ENCODE peak calls at places on chromosome 19, in four cellular contexts. J, H, B and Y are unnamed samples.

GRCh38 chr19:2503521-2504109 is 27.7 kb downstream of the GADD45B start:
- DNase-seq in J (peak; percentile 45), H (no peak), B (no peak), Y (no peak)

GRCh38 chr19:1856698-1857603 is 6.4 kb downstream of the KLF16 start:
- DNase-seq in J (peak; percentile 54), H (peak; percentile 44), B (peak; percentile 89), Y (peak; percentile 86)

GRCh38 chr19:49869009-49869483 is 1.7 kb upstream of the PNKP start:
- DNase-seq in J (no peak), H (no peak), B (no peak), Y (no peak)

GRCh38 chr19:12666305-12667048 is at the start of the genes MAN2B1 and WDR83:
- DNase-seq in J (peak; percentile 91), H (peak; percentile 94), B (peak; percentile 76), Y (peak; percentile 85)

GRCh38 chr19:30293051-30293785 is 79.0 kb upstream of the ZNF536 start:
- DNase-seq in J (no peak), H (no peak), B (no peak), Y (no peak)

GRCh38 chr19:57512845-57513244 is 13.1 kb downstream of the ZNF773 start:
- DNase-seq in J (no peak), H (no peak), B (no peak), Y (no peak)

GRCh38 chr19:12766051-12766521 is 9.3 kb downstream of the HOOK2 start:
- DNase-seq in J (peak; percentile 88), H (peak; percentile 87), B (peak; percentile 85), Y (peak; percentile 76)

GRCh38 chr19:55605637-55606470 is at the start of gene ZNF865:
- DNase-seq in J (peak; percentile 90), H (peak; percentile 92), B (peak; percentile 82), Y (peak; percentile 70)

GRCh38 chr19:7004313-7004931 is 16.8 kb downstream of the MBD3L2B start:
- DNase-seq in J (peak; percentile 1), H (peak; percentile 38), B (no peak), Y (no peak)

GRCh38 chr19:17420267-17420924 is 549 bp downstream of the MVB12A start:
- DNase-seq in J (peak; percentile 51), H (peak; percentile 77), B (peak; percentile 34), Y (peak; percentile 42)

GRCh38 chr19:46192990-46193650 is 36.4 kb upstream of the IGFL1 start:
- DNase-seq in J (no peak), H (no peak), B (no peak), Y (peak; percentile 51)

GRCh38 chr19:30386551-30387143 is 14.5 kb downstream of the ZNF536 start:
- DNase-seq in J (no peak), H (no peak), B (no peak), Y (no peak)

GRCh38 chr19:29255912-29256311 is 43.0 kb upstream of the UQCRFS1 start:
- DNase-seq in J (no peak), H (no peak), B (no peak), Y (no peak)

GRCh38 chr19:45442927-45443461 is 19.3 kb upstream of the ERCC1 start:
- DNase-seq in J (no peak), H (peak; percentile 55), B (peak; percentile 50), Y (peak; percentile 51)

GRCh38 chr19:3275068-3275582 is 50.7 kb downstream of the CELF5 start:
- DNase-seq in J (peak; percentile 13), H (peak; percentile 87), B (no peak), Y (no peak)

GRCh38 chr19:55498246-55498645 is 10.0 kb downstream of the SSC5D start:
- DNase-seq in J (no peak), H (no peak), B (no peak), Y (no peak)

GRCh38 chr19:897442-898039 is 4.3 kb downstream of the RNU6-9 start:
- DNase-seq in J (no peak), H (peak; percentile 59), B (no peak), Y (peak; percentile 48)

GRCh38 chr19:50061650-50062049 is 35.8 kb downstream of the ZNF473 start:
- DNase-seq in J (no peak), H (no peak), B (no peak), Y (no peak)

GRCh38 chr19:28345811-28346210 is 867.1 kb downstream of the UQCRFS1 start:
- DNase-seq in J (no peak), H (no peak), B (no peak), Y (no peak)

GRCh38 chr19:53136432-53136831 is 3.7 kb upstream of the ZNF415 start:
- DNase-seq in J (no peak), H (no peak), B (no peak), Y (no peak)

GRCh38 chr19:2291185-2291751 is 9.3 kb upstream of the PEAK3 start:
- DNase-seq in J (peak; percentile 77), H (peak; percentile 92), B (no peak), Y (no peak)

GRCh38 chr19:413756-414420 is 4.9 kb upstream of the C2CD4C start:
- DNase-seq in J (no peak), H (no peak), B (no peak), Y (peak; percentile 23)

GRCh38 chr19:38211206-38211605 is 12.8 kb downstream of the DPF1 start:
- DNase-seq in J (no peak), H (peak; percentile 70), B (no peak), Y (no peak)

GRCh38 chr19:39347332-39348227 is 5.4 kb downstream of the SAMD4B start:
- DNase-seq in J (no peak), H (no peak), B (no peak), Y (no peak)
- H3K27ac ChIP-seq in J (peak overlapping the region; percentile 67), H (no peak overlapping the region), B (no peak overlapping the region), Y (peak overlapping the region; percentile 58)

DNA sequence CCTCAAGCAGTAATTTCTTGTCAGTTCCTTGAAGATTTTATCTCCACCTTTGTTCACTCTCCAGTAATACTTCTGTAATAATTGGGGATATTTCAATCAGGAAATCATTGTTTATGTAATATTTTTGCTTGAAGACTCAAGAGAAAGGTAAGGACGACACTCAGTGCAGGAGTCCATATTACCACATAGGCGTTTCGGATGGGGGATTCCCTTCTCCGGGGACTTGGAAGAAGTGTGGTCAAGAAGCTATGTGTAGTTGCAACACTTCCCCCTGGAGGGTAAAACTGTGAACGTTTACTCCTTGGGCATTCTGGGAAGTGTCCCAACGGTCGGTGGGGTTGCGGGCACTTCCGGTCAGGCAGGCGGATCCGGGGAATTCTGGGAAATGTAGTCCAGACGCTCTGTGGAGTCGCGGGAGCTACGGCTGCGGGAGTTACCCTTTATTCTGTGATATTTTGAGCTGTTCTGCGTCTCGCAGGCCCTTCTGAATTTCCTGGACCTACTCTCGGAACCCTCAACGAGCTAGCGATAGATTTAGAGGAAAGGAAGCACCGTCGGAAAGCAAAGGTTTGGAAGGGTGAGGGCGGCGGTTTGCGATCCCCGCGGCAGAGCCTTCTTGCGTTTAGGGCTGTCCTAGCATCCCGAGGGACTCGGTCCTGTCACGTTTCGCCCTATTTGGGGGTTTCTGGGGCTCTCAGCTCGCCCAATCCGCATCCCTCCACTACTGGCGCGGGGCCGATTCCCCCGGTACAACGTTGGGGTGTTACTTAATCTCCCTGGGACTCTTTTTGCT is at the start of gene ZNF221:
- DNase-seq in J (peak; percentile 95), H (peak; percentile 96), B (peak; percentile 95), Y (peak; percentile 89)
- TF ChIP-seq CTCF in J (peak; percentile 36), H (peak; percentile 70), B (peak; percentile 56), Y (peak; percentile 41)

GRCh38 chr19:5832527-5833216 is 6.8 kb downstream of the FUT6 start:
- DNase-seq in J (no peak), H (no peak), B (no peak), Y (no peak)
- H3K27ac ChIP-seq in J (no peak overlapping the region), H (no peak overlapping the region), B (no peak overlapping the region), Y (no peak overlapping the region)

DNA sequence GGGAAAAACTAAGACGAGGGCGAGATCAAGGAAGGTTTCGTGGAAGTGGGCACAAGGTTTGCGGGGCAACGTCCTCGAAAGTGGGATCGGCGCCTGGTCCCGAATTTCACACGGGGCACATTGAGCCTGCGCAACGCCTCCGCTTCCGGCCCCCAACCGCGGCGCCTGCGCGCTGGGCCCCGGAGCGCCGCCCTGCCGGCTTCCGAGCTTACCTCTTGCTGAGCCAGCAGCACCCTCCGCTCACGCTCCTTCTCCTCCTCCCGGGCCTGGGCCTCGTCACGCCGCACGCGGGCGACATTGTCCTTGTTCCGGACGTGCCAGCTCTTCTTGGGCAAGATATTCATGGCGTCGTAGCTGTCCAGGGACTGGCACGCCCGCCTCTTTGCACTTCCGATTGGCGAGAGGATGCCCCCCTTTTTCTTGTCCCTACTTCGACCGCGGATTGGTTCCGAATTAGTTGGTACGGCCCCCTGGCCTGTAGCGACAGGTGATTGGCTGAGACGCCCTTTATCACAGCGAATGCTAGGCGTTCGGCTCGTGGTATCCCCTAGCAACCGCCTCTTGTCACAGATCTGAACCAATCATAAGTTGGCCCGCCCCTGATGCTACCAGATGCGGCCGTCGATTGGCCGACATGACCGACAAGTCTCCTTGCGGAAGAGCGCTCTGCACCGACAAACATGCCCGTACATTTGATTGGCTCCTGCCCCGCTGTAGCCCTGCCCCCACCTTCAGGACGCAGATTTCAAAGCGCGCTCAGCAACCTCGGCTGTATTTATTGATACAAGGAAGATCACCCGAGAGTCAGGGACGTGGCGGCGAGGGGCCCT is at the start of gene LENG1:
- DNase-seq in J (peak; percentile 100), H (peak; percentile 100), B (peak; percentile 100), Y (peak; percentile 99)
- TF ChIP-seq CTCF in J (peak; percentile 36), H (peak; percentile 54), B (peak; percentile 14), Y (peak; percentile 29)

GRCh38 chr19:13981988-13982501 is 24.1 kb downstream of the RFX1 start:
- DNase-seq in J (no peak), H (no peak), B (no peak), Y (no peak)

GRCh38 chr19:13984875-13985741 is 21.0 kb downstream of the RFX1 start:
- DNase-seq in J (no peak), H (no peak), B (no peak), Y (no peak)

GRCh38 chr19:13982773-13983172 is 23.3 kb downstream of the RFX1 start:
- DNase-seq in J (no peak), H (no peak), B (no peak), Y (no peak)

GRCh38 chr19:13984186-13984585 is 21.9 kb downstream of the RFX1 start:
- DNase-seq in J (no peak), H (peak; percentile 33), B (no peak), Y (no peak)

GRCh38 chr19:13983213-13983889 is 22.8 kb downstream of the RFX1 start:
- DNase-seq in J (no peak), H (no peak), B (no peak), Y (no peak)
- H3K27ac ChIP-seq in J (no peak overlapping the region), H (no peak overlapping the region), B (no peak overlapping the region), Y (no peak overlapping the region)

DNA sequence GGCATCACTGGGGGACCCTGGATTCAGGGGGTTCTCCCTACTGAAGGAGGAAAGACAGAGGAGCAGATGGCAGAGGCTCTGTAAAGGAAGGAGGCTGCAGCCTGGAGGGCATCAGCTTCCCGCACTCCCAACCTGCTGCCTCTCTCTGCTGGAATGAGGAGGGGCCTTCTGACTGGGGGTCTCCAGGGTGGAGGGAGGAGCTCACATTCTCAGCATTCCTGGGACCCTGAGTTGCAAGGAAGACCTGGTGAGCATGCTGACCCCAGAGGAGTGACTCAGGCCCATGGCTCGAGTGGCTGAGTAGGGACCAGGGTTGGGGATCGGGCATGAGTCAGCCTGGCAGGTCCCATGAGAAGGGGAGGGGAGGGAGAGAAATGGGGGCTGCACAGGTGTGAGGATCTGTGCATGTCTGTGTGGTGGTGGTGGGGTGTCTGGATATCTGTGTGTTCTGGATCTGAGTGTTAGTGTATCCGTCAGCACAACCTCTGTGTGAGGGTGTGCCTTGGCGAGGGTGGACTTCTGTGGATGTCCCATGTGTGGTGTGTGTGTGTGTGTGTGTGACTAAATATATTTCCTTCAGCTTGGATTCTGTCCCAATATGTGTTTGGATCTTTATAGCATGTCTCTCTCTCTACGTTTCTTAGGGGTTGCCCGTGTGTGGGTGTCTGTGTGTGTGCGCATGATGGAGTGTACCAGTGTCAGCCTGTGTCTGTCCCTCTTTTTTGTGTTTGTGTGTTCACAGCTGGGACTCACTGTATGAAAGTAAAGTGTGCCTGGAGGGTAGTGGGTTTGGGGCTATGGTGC is 4.6 kb downstream of the AXL start:
- DNase-seq in J (peak; percentile 29), H (peak; percentile 81), B (no peak), Y (peak; percentile 67)
- TF ChIP-seq CTCF in J (no peak), H (no peak), B (no peak), Y (no peak)